ENCODE peak calls at places on chromosomes 11 and 22, in eight cellular contexts. J, O, R, D, V, C, K and P are unnamed samples.

GRCh38 chr11:87236368-87236767 is 198.6 kb downstream of the TMEM135 start:
- DNase-seq in J (no peak), O (no peak), R (no peak), D (peak; percentile 31), V (no peak), C (peak; percentile 35), K (no peak), P (peak; percentile 5)

GRCh38 chr11:110463153-110463552 is 33.4 kb downstream of the FDX1 start:
- DNase-seq in J (no peak), O (peak; percentile 80), R (peak; percentile 49), D (peak; percentile 79), V (peak; percentile 71), C (peak; percentile 66), K (peak; percentile 85), P (peak; percentile 45)

GRCh38 chr11:35102267-35102666 is 36.7 kb upstream of the CD44 start:
- DNase-seq in J (no peak), O (no peak), R (no peak), D (no peak), V (no peak), C (no peak), K (no peak), P (no peak)

GRCh38 chr11:126919147-126919823 is 81.3 kb downstream of the KIRREL3 start:
- DNase-seq in J (no peak), O (no peak), R (no peak), D (no peak), V (no peak), C (no peak), K (no peak), P (no peak)

GRCh38 chr11:43164831-43165230 is 147.0 kb upstream of the API5 start:
- DNase-seq in J (no peak), O (no peak), R (no peak), D (no peak), V (no peak), C (no peak), K (no peak), P (no peak)

GRCh38 chr11:61873588-61874459 is 17.5 kb downstream of the FADS3 start:
- DNase-seq in J (no peak), O (no peak), R (no peak), D (no peak), V (no peak), C (no peak), K (no peak), P (no peak)

GRCh38 chr22:31646186-31647019 is 15.6 kb downstream of the PISD start:
- DNase-seq in J (no peak), O (no peak), R (no peak), D (peak; percentile 95), V (no peak), C (peak; percentile 100), K (peak; percentile 100), P (peak; percentile 97)

GRCh38 chr22:27704581-27704980 is 97.0 kb downstream of the MN1 start:
- DNase-seq in J (no peak), O (no peak), R (no peak), D (no peak), V (no peak), C (no peak), K (no peak), P (no peak)

GRCh38 chr11:119336744-119337469 is 2.6 kb downstream of the RNF26 start:
- DNase-seq in J (no peak), O (no peak), R (no peak), D (no peak), V (peak; percentile 62), C (no peak), K (no peak), P (no peak)

DNA sequence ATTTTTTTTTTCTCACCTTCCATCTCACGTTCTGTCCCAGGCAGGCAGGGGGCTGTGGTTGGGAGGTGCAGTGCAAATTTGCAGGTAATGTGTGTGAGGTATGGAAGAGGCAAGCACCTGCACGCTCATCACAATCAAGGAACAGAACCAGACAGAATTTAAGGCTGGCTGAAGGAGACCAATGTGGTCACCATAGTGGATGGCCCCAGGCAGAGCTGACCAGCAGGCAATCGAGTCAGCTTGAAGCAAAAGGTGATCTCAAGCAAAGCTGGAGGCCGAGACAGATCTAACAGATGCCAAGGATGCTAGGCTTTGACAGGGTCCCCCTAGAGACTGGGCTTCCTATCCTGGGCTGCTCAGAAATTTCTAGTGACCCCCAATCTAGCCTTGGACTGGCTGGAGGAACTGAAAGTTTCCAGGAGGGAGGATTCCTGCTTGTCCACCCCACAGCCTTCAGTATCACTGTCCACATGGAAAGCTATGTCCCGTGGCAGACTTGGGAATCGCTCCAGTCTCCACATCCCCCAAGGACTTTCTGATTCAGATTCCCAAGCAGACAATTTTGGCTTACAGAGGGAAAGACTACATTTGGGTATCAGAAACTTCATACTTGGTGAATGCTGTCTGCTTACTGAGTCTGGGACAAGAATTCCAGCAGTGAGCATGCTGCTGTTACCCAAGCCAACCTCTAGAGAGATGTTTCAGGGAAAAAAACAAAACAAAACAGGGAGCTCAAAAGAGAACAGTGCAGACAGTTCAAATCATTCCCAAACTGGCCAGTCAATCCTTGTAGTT is 9.0 kb upstream of the MICAL3 start:
- DNase-seq in J (no peak), O (no peak), R (no peak), D (peak; percentile 37), V (peak; percentile 79), C (peak; percentile 41), K (peak; percentile 49), P (no peak)
- TF ChIP-seq CTCF in J (no peak), O (no peak), R (no peak), D (peak; percentile 13), V (peak; percentile 34), C (peak; percentile 11), K (peak; percentile 12), P (no peak)

GRCh38 chr22:37803195-37803635 is 4.5 kb upstream of the GCAT start:
- DNase-seq in J (no peak), O (peak; percentile 60), R (no peak), D (no peak), V (no peak), C (no peak), K (no peak), P (no peak)

GRCh38 chr22:37802310-37803194 is 5.2 kb upstream of the GCAT start:
- DNase-seq in J (no peak), O (peak; percentile 73), R (peak; percentile 60), D (peak; percentile 59), V (no peak), C (peak; percentile 39), K (peak; percentile 60), P (no peak)

GRCh38 chr22:37804886-37805857 is 2.6 kb upstream of the GCAT start:
- DNase-seq in J (no peak), O (peak; percentile 93), R (peak; percentile 92), D (peak; percentile 86), V (peak; percentile 94), C (peak; percentile 70), K (peak; percentile 85), P (peak; percentile 49)

GRCh38 chr22:37804502-37804885 is 3.2 kb upstream of the GCAT start:
- DNase-seq in J (no peak), O (no peak), R (no peak), D (no peak), V (no peak), C (no peak), K (no peak), P (no peak)

DNA sequence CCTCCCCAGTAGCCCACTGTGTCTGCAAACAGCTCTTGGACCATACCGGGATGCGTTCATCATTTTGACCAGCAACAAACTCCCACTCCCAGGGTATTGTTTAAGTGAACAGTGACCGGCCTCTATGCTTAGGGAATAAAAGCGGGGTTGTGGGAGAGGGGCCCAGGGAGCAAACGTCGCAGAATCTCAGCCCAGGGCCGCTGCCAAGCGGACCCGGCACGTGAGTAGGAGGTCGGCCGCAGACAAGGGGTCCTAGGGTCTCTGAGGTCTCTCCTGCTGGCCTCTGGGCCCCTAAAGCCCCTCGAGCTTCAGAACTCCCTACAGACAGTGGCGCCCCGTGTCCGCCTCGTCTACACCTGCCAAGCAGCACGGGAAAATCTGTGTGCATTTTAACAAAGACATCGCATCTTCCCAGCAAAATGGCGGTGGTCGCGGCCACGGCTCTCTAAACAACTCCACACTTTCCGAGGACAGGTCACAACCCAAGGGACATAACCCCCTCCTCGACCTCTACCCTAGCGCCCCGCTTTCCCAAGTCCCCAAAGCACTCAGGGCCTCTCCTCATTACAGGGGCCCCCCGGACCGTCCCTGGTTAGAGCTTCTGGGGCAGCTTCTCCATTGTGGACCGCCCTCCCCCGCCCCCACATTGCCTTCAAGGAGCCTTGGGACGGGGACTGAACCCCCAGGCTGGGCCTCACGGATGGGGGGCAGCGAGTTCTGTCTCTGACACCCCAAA is 3.9 kb upstream of the GCAT start:
- DNase-seq in J (no peak), O (no peak), R (no peak), D (no peak), V (no peak), C (no peak), K (no peak), P (no peak)
- H3K4me3 ChIP-seq in J (peak overlapping the region; percentile 54), O (peak overlapping the region; percentile 79), R (peak overlapping the region; percentile 62), D (no peak overlapping the region), V (peak overlapping the region; percentile 60), C (no peak overlapping the region), K (no peak overlapping the region), P (no peak overlapping the region)

GRCh38 chr22:37635157-37635556 is 4.3 kb upstream of the SH3BP1 start:
- DNase-seq in J (no peak), O (no peak), R (no peak), D (no peak), V (no peak), C (no peak), K (no peak), P (no peak)

GRCh38 chr22:37638351-37639069 is 959 bp upstream of the SH3BP1 start:
- DNase-seq in J (no peak), O (no peak), R (peak; percentile 43), D (no peak), V (no peak), C (no peak), K (no peak), P (peak; percentile 40)

GRCh38 chr22:37634505-37635002 is 4.9 kb upstream of the SH3BP1 start:
- DNase-seq in J (no peak), O (no peak), R (no peak), D (no peak), V (no peak), C (no peak), K (no peak), P (no peak)

GRCh38 chr22:37636949-37637273 is 2.6 kb upstream of the SH3BP1 start:
- DNase-seq in J (no peak), O (no peak), R (no peak), D (no peak), V (no peak), C (no peak), K (no peak), P (no peak)

DNA sequence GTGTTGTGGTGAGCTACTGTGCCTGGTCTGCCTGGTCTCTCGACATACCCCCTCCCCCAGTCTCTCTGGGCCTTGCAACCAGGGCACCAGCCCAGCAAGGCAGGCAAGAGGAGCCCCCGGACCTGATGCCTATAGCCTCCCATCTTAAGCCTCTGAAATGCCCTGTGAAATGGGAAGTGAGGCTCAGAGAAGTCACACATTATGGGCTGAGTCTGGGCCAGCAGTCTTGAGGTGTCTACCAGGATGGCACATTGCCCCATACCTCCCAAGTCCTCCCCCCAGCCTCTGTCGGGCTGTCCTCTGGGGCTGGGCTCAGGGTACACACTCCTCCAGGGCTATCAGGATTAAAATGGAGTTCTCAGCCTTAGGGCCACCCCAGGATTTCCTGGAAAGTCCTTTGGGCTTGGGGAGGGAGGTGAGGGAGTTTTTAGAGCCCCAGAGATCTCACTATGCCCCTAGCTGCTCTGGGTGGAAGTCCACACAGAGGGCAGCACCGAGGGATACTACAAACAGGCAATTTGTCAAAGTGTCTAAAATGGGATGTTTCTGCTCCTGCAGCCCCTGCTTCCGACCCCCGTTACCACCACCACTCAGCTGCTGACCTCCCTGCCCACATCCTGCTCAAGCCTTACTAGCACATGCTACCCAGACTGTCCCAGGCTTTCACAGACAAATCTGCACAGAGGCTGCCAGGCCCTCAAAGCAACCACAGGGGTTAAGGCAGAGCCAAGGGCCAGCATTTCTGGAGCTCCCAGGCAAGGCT is 3.1 kb upstream of the SH3BP1 start:
- DNase-seq in J (no peak), O (no peak), R (peak; percentile 31), D (peak; percentile 68), V (no peak), C (peak; percentile 75), K (peak; percentile 98), P (no peak)
- TF ChIP-seq CTCF in J (no peak), O (no peak), R (no peak), D (peak; percentile 51), V (no peak), C (peak; percentile 43), K (peak; percentile 64), P (peak; percentile 6)

GRCh38 chr11:8871283-8871775 is 39.7 kb upstream of the AKIP1 start:
- DNase-seq in J (no peak), O (peak; percentile 74), R (peak; percentile 56), D (peak; percentile 95), V (peak; percentile 77), C (peak; percentile 94), K (peak; percentile 93), P (peak; percentile 41)
- H3K4me3 ChIP-seq in J (peak overlapping the region; percentile 75), O (peak overlapping the region; percentile 81), R (peak overlapping the region; percentile 95), D (peak overlapping the region; percentile 72), V (peak overlapping the region; percentile 75), C (peak overlapping the region; percentile 51), K (peak overlapping the region; percentile 73), P (peak overlapping the region; percentile 71)